ENCODE peak calls at places on chromosomes 7 and 10, in six cellular contexts. E is GDM1, U is nephron progenitor cell, L is lower leg skin, N is caudate nucleus, B is astrocyte of the spinal cord. Q is an unnamed sample.

GRCh38 chr7:20085086-20085485 is 132.1 kb downstream of the MACC1 start:
- DNase-seq in E (no peak), U (no peak), L (no peak), N (no peak), B (no peak), Q (no peak)

GRCh38 chr10:58201704-58202103 is 66.0 kb downstream of the IPMK start:
- DNase-seq in E (no peak), U (no peak), L (no peak), N (no peak), B (no peak), Q (no peak)

GRCh38 chr10:86950349-86950748 is 7.1 kb downstream of the MMRN2 start:
- DNase-seq in E (no peak), U (no peak), L (no peak), N (no peak), B (no peak), Q (no peak)

GRCh38 chr10:49756031-49756430 is 6.1 kb downstream of the OGDHL start:
- DNase-seq in E (no peak), U (no peak), L (no peak), N (no peak), B (no peak), Q (no peak)

GRCh38 chr10:78955206-78955605 is 113.6 kb upstream of the ZMIZ1 start:
- DNase-seq in E (no peak), U (no peak), L (no peak), N (no peak), B (no peak), Q (no peak)

GRCh38 chr10:36538945-36539586 is 586.3 kb upstream of the ANKRD30A start:
- DNase-seq in E (peak; percentile 47), U (no peak), L (no peak), N (no peak), B (peak; percentile 77), Q (no peak)

GRCh38 chr7:139431010-139431409 is 52.5 kb downstream of the KLRG2 start:
- DNase-seq in E (no peak), U (no peak), L (no peak), N (no peak), B (no peak), Q (no peak)

GRCh38 chr7:150801946-150802771 is 1.6 kb downstream of the TMEM176A start:
- DNase-seq in E (no peak), U (no peak), L (no peak), N (no peak), B (no peak), Q (no peak)

GRCh38 chr10:79049931-79050895 is 18.6 kb upstream of the ZMIZ1 start:
- DNase-seq in E (no peak), U (no peak), L (no peak), N (no peak), B (no peak), Q (no peak)

GRCh38 chr7:55504093-55504859 is 68.0 kb downstream of the VOPP1 start:
- DNase-seq in E (no peak), U (no peak), L (no peak), N (no peak), B (no peak), Q (no peak)

GRCh38 chr10:13771992-13772391 is 185.2 kb downstream of the PRPF18 start:
- DNase-seq in E (no peak), U (no peak), L (no peak), N (no peak), B (no peak), Q (no peak)

GRCh38 chr7:44264221-44264956 is 61.0 kb downstream of the CAMK2B start:
- DNase-seq in E (no peak), U (no peak), L (no peak), N (no peak), B (no peak), Q (no peak)

GRCh38 chr7:48481235-48481634 is 310.0 kb downstream of the ABCA13 start:
- DNase-seq in E (no peak), U (no peak), L (no peak), N (no peak), B (no peak), Q (no peak)

GRCh38 chr10:132329565-132330485 is 2.2 kb upstream of the LRRC27 start:
- DNase-seq in E (no peak), U (no peak), L (no peak), N (no peak), B (peak; percentile 65), Q (no peak)

GRCh38 chr10:77403761-77404160 is 233.8 kb downstream of the KCNMA1 start:
- DNase-seq in E (no peak), U (no peak), L (no peak), N (no peak), B (no peak), Q (no peak)

GRCh38 chr10:120422459-120422858 is 34.6 kb upstream of the PLPP4 start:
- DNase-seq in E (no peak), U (no peak), L (no peak), N (no peak), B (peak; percentile 92), Q (no peak)

GRCh38 chr7:157708896-157709295 is 372.1 kb downstream of the DNAJB6 start:
- DNase-seq in E (no peak), U (no peak), L (no peak), N (no peak), B (no peak), Q (no peak)

GRCh38 chr7:133486-133885 is 58.9 kb upstream of the FAM20C start:
- DNase-seq in E (no peak), U (no peak), L (no peak), N (no peak), B (no peak), Q (no peak)

GRCh38 chr10:71837085-71837827 is 13.8 kb downstream of the PSAP start:
- DNase-seq in E (no peak), U (peak; percentile 23), L (no peak), N (no peak), B (no peak), Q (peak; percentile 33)

GRCh38 chr7:25968205-25968993 is 183.6 kb upstream of the NFE2L3 start:
- DNase-seq in E (no peak), U (no peak), L (no peak), N (no peak), B (no peak), Q (peak; percentile 97)

GRCh38 chr10:66919248-66919647 is 6.6 kb upstream of the LRRTM3 start:
- DNase-seq in E (no peak), U (no peak), L (no peak), N (no peak), B (no peak), Q (no peak)

GRCh38 chr7:106793015-106793651 is 71.9 kb upstream of the PIK3CG start:
- DNase-seq in E (no peak), U (peak; percentile 20), L (no peak), N (no peak), B (peak; percentile 20), Q (no peak)

GRCh38 chr7:90401989-90402388 is 1.3 kb upstream of the CLDN12 start:
- DNase-seq in E (no peak), U (no peak), L (no peak), N (no peak), B (no peak), Q (no peak)

GRCh38 chr7:84800846-84801245 is 386.0 kb downstream of the SEMA3D start:
- DNase-seq in E (no peak), U (no peak), L (no peak), N (no peak), B (no peak), Q (no peak)

GRCh38 chr10:71832967-71833366 is 18.1 kb downstream of the PSAP start:
- DNase-seq in E (no peak), U (no peak), L (no peak), N (no peak), B (no peak), Q (no peak)

GRCh38 chr7:20224005-20224404 is 6.8 kb upstream of the MACC1 start:
- DNase-seq in E (no peak), U (no peak), L (no peak), N (no peak), B (no peak), Q (no peak)

GRCh38 chr7:7957513-7957912 is 11.1 kb upstream of the GLCCI1 start:
- DNase-seq in E (no peak), U (no peak), L (no peak), N (no peak), B (no peak), Q (no peak)

GRCh38 chr10:7354330-7355047 is 56.3 kb downstream of the SFMBT2 start:
- DNase-seq in E (no peak), U (no peak), L (no peak), N (no peak), B (peak; percentile 41), Q (no peak)

GRCh38 chr10:4011136-4011812 is 226.3 kb upstream of the KLF6 start:
- DNase-seq in E (no peak), U (no peak), L (no peak), N (no peak), B (no peak), Q (no peak)

GRCh38 chr7:31476073-31476745 is 37.7 kb upstream of the ITPRID1 start:
- DNase-seq in E (no peak), U (no peak), L (no peak), N (no peak), B (no peak), Q (no peak)

GRCh38 chr10:22750131-22750530 is 35.8 kb upstream of the PIP4K2A start:
- DNase-seq in E (no peak), U (no peak), L (no peak), N (no peak), B (no peak), Q (no peak)

GRCh38 chr7:8418627-8419245 is 14.7 kb upstream of the NXPH1 start:
- DNase-seq in E (peak; percentile 15), U (peak; percentile 67), L (peak; percentile 35), N (no peak), B (peak; percentile 61), Q (peak; percentile 16)

GRCh38 chr7:31958216-31958615 is 112.0 kb downstream of the PDE1C start:
- DNase-seq in E (no peak), U (no peak), L (no peak), N (no peak), B (peak; percentile 21), Q (no peak)

GRCh38 chr10:123858039-123858740 is 33.4 kb downstream of the CPXM2 start:
- DNase-seq in E (no peak), U (no peak), L (no peak), N (no peak), B (no peak), Q (no peak)

GRCh38 chr10:71052261-71052660 is 160.1 kb upstream of the UNC5B start:
- DNase-seq in E (no peak), U (no peak), L (no peak), N (no peak), B (no peak), Q (no peak)

GRCh38 chr7:73382938-73383503 is 50.6 kb upstream of the FZD9 start:
- DNase-seq in E (no peak), U (no peak), L (no peak), N (no peak), B (no peak), Q (no peak)

GRCh38 chr10:104104926-104105325 is 17.0 kb upstream of the SFR1 start:
- DNase-seq in E (no peak), U (no peak), L (no peak), N (no peak), B (peak; percentile 35), Q (no peak)

Q was measured in GM12864.